ENCODE peak calls at places on chromosomes 5 and 9, in eight cellular contexts. X is germinal center, R is HT-29, M is NCI-H1105, T is GM12865, G is fibroblast of mammary gland, A is retinal pigment epithelial cell, H is kidney. P is an unnamed sample.

GRCh38 chr5:95417971-95418370 is 26.8 kb downstream of the FAM81B start:
- DNase-seq in R (no peak), X (no peak), T (no peak), M (no peak), A (no peak), H (no peak), G (peak; percentile 46), P (no peak)

GRCh38 chr9:127878001-127878651 is 651 bp upstream of the AK1 start:
- DNase-seq in M (no peak), H (no peak), X (no peak), T (no peak), A (no peak), R (no peak), G (no peak), P (peak; percentile 25)

GRCh38 chr9:136939431-136939995 is 5.0 kb downstream of the FBXW5 start:
- DNase-seq in M (no peak), A (no peak), T (no peak), H (no peak), G (no peak), R (no peak), X (no peak), P (no peak)

GRCh38 chr9:136243631-136244030 is 2.0 kb downstream of the QSOX2 start:
- DNase-seq in G (no peak), M (no peak), R (no peak), T (peak; percentile 66), A (no peak), H (no peak), X (no peak), P (no peak)

GRCh38 chr9:110050925-110051355 is 157.0 kb downstream of the C9orf152 start:
- DNase-seq in R (no peak), M (no peak), H (no peak), A (no peak), G (peak; percentile 95), X (peak; percentile 27), T (peak; percentile 82), P (no peak)

GRCh38 chr5:136799806-136800372 is 434.5 kb upstream of the TRPC7 start:
- DNase-seq in T (no peak), M (no peak), H (no peak), R (no peak), G (no peak), A (no peak), X (no peak), P (no peak)

GRCh38 chr5:135576075-135576599 is 2.7 kb downstream of the CXCL14 start:
- DNase-seq in X (no peak), A (no peak), H (no peak), M (no peak), R (no peak), G (peak; percentile 9), T (no peak), P (no peak)

GRCh38 chr9:93586290-93587057 is 10.1 kb downstream of the PHF2 start:
- DNase-seq in T (no peak), G (no peak), A (no peak), R (no peak), H (peak; percentile 64), X (no peak), M (no peak), P (no peak)

GRCh38 chr5:80150731-80151130 is 105.1 kb downstream of the SERINC5 start:
- DNase-seq in M (no peak), X (no peak), A (no peak), T (no peak), G (no peak), R (no peak), H (no peak), P (no peak)

GRCh38 chr5:174707671-174708070 is 16.7 kb upstream of the MSX2 start:
- DNase-seq in A (no peak), M (no peak), T (no peak), H (no peak), G (no peak), X (no peak), R (no peak), P (no peak)

GRCh38 chr9:79224672-79225433 is 346.9 kb upstream of the TLE4 start:
- DNase-seq in X (no peak), M (no peak), H (no peak), A (peak; percentile 75), G (peak; percentile 89), R (no peak), T (no peak), P (no peak)

GRCh38 chr5:310941-311434 is 10.5 kb upstream of the AHRR start:
- DNase-seq in A (no peak), H (no peak), X (no peak), R (peak; percentile 57), G (peak; percentile 83), M (no peak), T (no peak), P (no peak)

GRCh38 chr5:139108056-139108811 is 89.9 kb downstream of the SIL1 start:
- DNase-seq in M (peak; percentile 38), A (peak; percentile 68), G (peak; percentile 31), H (no peak), T (no peak), X (no peak), R (peak; percentile 38), P (peak; percentile 60)